ENCODE peak calls at places on chromosomes 11 and 22, in four cellular contexts. N is type B pancreatic cell, W is heart right ventricle, V is RWPE1. Z is an unnamed sample.

GRCh38 chr22:47045691-47046410 is 283.4 kb downstream of the TBC1D22A start:
- DNase-seq in N (no peak), W (no peak), V (no peak), Z (no peak)

GRCh38 chr11:114308689-114309089 is 12.5 kb downstream of the NNMT start:
- DNase-seq in N (no peak), W (no peak), V (no peak), Z (no peak)

GRCh38 chr22:19998991-19999820 is 17.4 kb downstream of the ARVCF start:
- DNase-seq in N (no peak), W (no peak), V (no peak), Z (no peak)

GRCh38 chr22:47836957-47837356 is 1074.5 kb downstream of the TBC1D22A start:
- DNase-seq in N (no peak), W (no peak), V (peak), Z (no peak)

GRCh38 chr11:59545179-59546020 is 34.1 kb downstream of the OR4D9 start:
- DNase-seq in N (no peak), W (no peak), V (peak), Z (no peak)

GRCh38 chr11:116888884-116889549 is 51.6 kb upstream of the APOA1 start:
- DNase-seq in N (no peak), W (no peak), V (no peak), Z (no peak)

GRCh38 chr11:4022669-4023068 is 71.9 kb upstream of the RRM1 start:
- DNase-seq in N (no peak), W (no peak), V (peak), Z (no peak)

GRCh38 chr11:72075109-72075508 is 5.2 kb downstream of the NUMA1 start:
- DNase-seq in N (no peak), W (no peak), V (no peak), Z (no peak)

GRCh38 chr11:84526250-84526649 is 1100.9 kb downstream of the DLG2 start:
- DNase-seq in N (no peak), W (no peak), V (no peak), Z (no peak)

GRCh38 chr11:84522331-84522730 is 1104.8 kb downstream of the DLG2 start:
- DNase-seq in N (no peak), W (no peak), V (no peak), Z (no peak)

GRCh38 chr11:84518601-84519183 is 1108.5 kb downstream of the DLG2 start:
- DNase-seq in N (no peak), W (no peak), V (no peak), Z (no peak)

GRCh38 chr11:84524422-84525051 is 1102.6 kb downstream of the DLG2 start:
- DNase-seq in N (no peak), W (no peak), V (peak), Z (no peak)
- TF ChIP-seq CTCF in N (peak), W (peak), V (peak), Z (peak)

DNA sequence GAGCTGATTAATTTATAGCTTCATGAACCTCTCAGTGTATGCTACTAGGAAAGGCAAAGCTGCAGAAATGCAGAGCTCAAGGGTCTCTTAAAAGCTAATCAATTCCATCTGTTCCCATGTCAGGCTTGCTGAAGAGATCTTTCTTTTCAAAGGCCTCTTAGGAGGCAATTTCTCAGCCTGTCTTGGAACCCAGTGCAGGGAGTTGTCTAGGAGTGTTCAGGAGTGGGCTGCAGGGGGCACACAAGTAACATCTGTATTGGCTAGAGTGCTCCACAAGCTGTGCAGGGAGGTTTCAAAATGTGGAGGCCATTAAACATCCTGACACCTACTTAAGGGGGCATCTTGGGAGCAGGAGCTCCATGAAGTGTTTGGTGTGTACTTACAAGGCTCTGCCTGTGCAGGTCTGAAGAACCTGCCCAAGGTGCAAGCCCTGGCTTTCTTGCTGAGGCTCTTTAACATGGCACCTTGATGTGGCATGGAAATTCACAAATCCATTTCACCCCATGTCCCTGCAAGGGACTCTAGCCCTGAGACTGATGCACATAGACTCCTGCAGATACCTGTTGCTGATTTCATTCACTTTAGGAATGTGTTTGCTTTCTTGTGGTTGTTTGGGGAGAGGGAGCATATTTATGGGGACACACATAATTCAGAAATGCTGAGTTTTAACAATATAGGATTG is 134.7 kb downstream of the ME3 start:
- DNase-seq in N (no peak), W (no peak), V (no peak), Z (no peak)
- TF ChIP-seq CTCF in N (peak), W (peak), V (no peak), Z (peak)

DNA sequence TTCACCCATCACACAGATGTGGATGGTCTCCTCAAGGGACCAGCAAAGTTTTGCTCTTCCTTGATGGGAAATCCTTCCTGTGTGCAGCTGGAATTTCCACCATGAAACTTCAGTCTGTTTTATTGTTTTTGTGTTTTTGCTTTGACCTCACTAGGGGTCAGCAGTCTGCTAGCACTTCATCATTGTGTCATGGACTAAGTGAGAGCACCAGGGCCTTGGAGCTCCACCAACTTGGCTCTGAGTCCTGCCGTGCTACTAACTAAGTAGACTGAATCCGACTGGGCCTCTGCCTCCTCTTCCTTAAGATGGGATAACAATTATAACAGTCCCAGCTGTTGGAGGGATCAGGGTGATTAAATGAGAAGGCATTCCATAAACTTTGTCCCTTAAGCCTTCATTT is 305.8 kb upstream of the NCAM1 start:
- DNase-seq in N (no peak), W (peak), V (no peak), Z (no peak)
- TF ChIP-seq CTCF in N (no peak), W (peak), V (no peak), Z (no peak)

GRCh38 chr22:23888615-23889401 is 5.4 kb upstream of the MIF start:
- DNase-seq in N (no peak), W (no peak), V (no peak), Z (no peak)
- TF ChIP-seq CTCF in N (no peak), W (peak), V (peak), Z (peak)

DNA sequence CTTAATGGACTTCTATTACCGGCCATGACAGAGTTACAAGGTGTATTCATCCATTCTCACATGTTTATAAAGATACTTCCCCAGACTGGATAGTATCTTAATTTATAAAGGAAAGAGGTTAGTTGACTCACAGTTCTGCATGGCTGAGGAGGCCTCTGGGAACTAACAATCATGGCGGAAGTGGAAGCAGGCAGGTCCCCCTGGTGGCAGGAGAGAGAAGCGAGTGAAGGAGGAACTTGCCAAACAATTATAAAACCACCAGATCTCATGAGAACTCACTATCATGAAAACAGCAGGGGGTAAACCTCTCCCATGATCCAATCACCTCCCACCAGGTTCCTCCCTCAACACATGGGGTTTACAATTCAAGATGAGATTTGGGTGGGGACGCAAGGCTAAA is 170.0 kb upstream of the PDGFD start:
- DNase-seq in N (no peak), W (no peak), V (no peak), Z (no peak)
- TF ChIP-seq CTCF in N (peak), W (no peak), V (no peak), Z (no peak)

DNA sequence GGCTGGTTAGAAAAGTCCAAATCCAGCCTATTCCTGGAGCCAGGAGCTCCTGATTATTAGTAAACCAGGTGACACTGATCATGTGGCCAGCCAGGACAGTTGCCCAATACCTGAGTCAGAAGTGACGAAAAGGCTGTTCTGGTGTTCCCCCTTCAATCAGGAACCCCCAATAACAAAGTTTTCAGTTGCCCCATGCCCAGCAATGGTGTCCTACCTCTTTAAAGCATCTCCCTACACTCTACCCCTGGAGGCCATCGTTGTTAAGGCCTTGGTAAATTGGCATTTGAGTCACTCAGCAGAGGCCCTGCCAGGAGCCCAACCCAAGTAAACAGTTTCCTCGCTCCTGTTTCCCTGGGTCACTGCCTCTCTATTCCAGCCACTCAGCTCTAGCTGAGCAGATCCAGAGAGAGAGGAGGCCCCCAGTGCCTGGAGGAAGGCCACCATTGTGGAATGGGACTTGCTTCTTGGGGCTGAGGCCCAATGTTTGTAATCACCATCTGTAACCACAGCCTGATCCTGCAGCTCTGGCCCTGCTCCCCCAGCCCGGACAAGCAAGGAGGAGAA is 25.0 kb downstream of the ARHGAP1 start:
- DNase-seq in N (no peak), W (peak), V (peak), Z (no peak)
- TF ChIP-seq CTCF in N (no peak), W (no peak), V (no peak), Z (no peak)

DNA sequence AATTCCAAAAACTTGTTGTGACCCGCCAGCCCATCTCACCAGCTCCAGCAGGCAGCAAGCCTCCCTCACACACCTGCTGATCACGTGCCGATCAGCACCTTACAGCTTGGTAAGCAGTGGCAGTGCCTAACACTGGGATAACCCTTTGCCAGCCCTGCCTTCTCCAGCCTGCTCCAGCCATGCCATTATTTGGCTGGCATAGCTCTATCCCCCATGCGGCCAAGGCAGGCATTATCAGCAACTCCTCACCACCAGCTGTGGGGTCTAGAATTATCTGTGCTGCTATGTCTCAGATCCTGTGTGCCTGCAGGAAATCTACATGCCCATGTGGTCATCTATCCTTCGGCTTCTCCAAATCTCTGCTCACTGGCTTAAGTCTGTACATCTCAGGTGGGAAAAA is 215.0 kb downstream of the ST3GAL4 start:
- DNase-seq in N (no peak), W (no peak), V (no peak), Z (no peak)
- TF ChIP-seq CTCF in N (no peak), W (no peak), V (no peak), Z (no peak)

GRCh38 chr11:48109046-48109666 is 107.5 kb upstream of the OR4B1 start:
- DNase-seq in N (no peak), W (no peak), V (peak), Z (peak)
- TF ChIP-seq CTCF in N (peak), W (no peak), V (no peak), Z (peak)

DNA sequence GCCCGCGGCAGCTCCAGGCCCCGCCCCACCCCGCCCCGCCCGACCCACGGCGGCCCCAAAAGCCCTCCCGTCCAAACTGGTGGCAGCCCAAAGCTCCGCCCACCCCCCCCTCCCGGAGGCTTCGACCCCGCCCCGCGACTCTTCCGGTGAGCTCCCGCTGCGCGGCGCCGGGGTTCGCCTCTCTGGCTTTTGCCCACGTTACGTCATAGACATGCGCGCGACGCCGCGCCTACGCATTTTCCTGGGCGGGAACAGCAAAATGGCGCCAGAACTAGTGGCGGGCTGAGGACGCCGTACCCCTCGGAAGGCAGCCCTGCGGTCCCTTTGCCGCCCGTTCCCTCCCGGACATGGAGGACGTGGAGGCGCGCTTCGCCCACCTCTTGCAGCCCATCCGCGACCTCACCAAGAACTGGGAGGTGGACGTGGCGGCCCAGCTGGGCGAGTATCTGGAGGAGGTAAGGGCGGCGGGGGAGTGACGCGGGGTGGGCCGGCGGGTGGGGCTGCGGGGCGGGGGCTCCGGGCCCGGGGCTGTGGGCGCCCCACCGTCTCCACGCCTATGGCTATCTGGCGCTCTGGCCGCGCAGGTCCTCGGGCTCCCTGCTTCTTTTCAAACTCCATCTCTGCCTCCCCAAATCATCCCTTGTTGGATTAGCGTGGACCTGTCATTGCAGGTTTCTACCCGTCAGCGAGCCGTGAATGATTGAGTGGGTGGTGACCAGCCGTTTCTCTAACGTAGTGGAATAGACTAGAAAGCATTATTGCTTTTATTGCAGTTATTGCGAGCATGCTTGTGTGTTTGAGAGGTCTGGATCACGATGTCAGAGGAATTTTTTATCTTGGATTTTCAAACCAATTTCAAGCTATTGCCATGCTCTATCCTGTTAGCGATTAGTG is at the start of gene NCAPH2:
- DNase-seq in N (peak), W (peak), V (peak), Z (no peak)
- TF ChIP-seq CTCF in N (no peak), W (no peak), V (no peak), Z (no peak)

GRCh38 chr11:120632579-120632978 is 121.0 kb downstream of the GRIK4 start:
- DNase-seq in N (no peak), W (no peak), V (no peak), Z (no peak)
- TF ChIP-seq CTCF in N (peak), W (no peak), V (no peak), Z (no peak)